ENCODE peak calls at places on chromosome 5, in five cellular contexts. W is CD4-positive, alpha-beta T cell; J is CMK; F is amniotic stem cell; Q is activated naive CD4-positive, alpha-beta T cell treated with anti-CD3 and anti-CD28 coated beads, Interleukin-2, amount 50 U/mL, for 16 hours. G is an unnamed sample.

GRCh38 chr5:121292664-121293063 is 559.0 kb upstream of the FTMT start:
- DNase-seq in W (no peak), J (peak), F (no peak), Q (no peak), G (no peak)

GRCh38 chr5:139575313-139575646 is 14.1 kb downstream of the UBE2D2 start:
- DNase-seq in W (no peak), J (no peak), F (no peak), Q (no peak), G (no peak)

GRCh38 chr5:963673-964531 is 44.7 kb upstream of the NKD2 start:
- DNase-seq in W (peak), J (peak), F (no peak), Q (peak), G (no peak)

GRCh38 chr5:133865113-133865512 is 103.3 kb downstream of the C5orf15 start:
- DNase-seq in W (no peak), J (no peak), F (no peak), Q (no peak), G (no peak)

GRCh38 chr5:37886207-37886905 is 46.5 kb upstream of the GDNF start:
- DNase-seq in W (no peak), J (no peak), F (no peak), Q (no peak), G (no peak)

GRCh38 chr5:16965581-16965980 is 29.5 kb upstream of the MYO10 start:
- DNase-seq in W (no peak), J (no peak), F (no peak), Q (no peak), G (no peak)

GRCh38 chr5:111655169-111655924 is 101.6 kb downstream of the NREP start:
- DNase-seq in W (no peak), J (no peak), F (no peak), Q (no peak), G (no peak)

GRCh38 chr5:79931409-79931808 is 59.7 kb downstream of the MTX3 start:
- DNase-seq in W (no peak), J (no peak), F (no peak), Q (no peak), G (no peak)

GRCh38 chr5:74648835-74649286 is 8.3 kb upstream of the ENC1 start:
- DNase-seq in W (no peak), J (no peak), F (peak), Q (no peak), G (peak)

GRCh38 chr5:95759634-95760033 is 28.5 kb downstream of the RHOBTB3 start:
- DNase-seq in W (no peak), J (no peak), F (no peak), Q (no peak), G (peak)

GRCh38 chr5:161311141-161311708 is 235.3 kb downstream of the GABRB2 start:
- DNase-seq in W (no peak), J (no peak), F (no peak), Q (no peak), G (no peak)

G was measured in NCI-H2029.